ENCODE peak calls at places on chromosomes 1 and 21, in ten cellular contexts. U, L, W, M, K, X, R, G, N and C are unnamed samples.

GRCh38 chr1:180228648-180229482 is 1.2 kb upstream of the LHX4 start:
- DNase-seq in W (peak; percentile 64), X (no peak), R (no peak), K (no peak), L (no peak), M (no peak), U (no peak), N (no peak), G (peak; percentile 68), C (no peak)

GRCh38 chr1:176119549-176119948 is 87.5 kb downstream of the COP1 start:
- DNase-seq in R (no peak), U (no peak), X (no peak), L (no peak), K (no peak), N (no peak), W (no peak), G (peak; percentile 5), M (no peak), C (no peak)

GRCh38 chr1:62271932-62272728 is 47.1 kb downstream of the KANK4 start:
- DNase-seq in W (peak; percentile 47), X (peak; percentile 30), U (no peak), N (no peak), G (no peak), M (no peak), K (no peak), L (no peak), R (peak; percentile 28), C (peak; percentile 45)

GRCh38 chr1:184615301-184615700 is 139.4 kb downstream of the EDEM3 start:
- DNase-seq in K (no peak), L (no peak), X (no peak), N (no peak), G (no peak), U (no peak), R (no peak), M (no peak), W (no peak), C (no peak)

GRCh38 chr1:87449348-87449963 is 120.8 kb downstream of the LMO4 start:
- DNase-seq in L (no peak), W (peak; percentile 40), U (no peak), X (no peak), K (peak; percentile 36), R (no peak), M (no peak), N (no peak), G (no peak), C (peak; percentile 15)

GRCh38 chr1:163980391-163980790 is 578.6 kb upstream of the PBX1 start:
- DNase-seq in G (no peak), L (no peak), M (no peak), K (no peak), R (no peak), W (no peak), N (no peak), X (no peak), U (no peak), C (no peak)

GRCh38 chr1:116895073-116895472 is 14.6 kb upstream of the PTGFRN start:
- DNase-seq in K (no peak), G (no peak), N (no peak), M (no peak), X (no peak), W (no peak), R (no peak), L (no peak), U (no peak), C (no peak)

GRCh38 chr21:26127918-26128317 is 42.7 kb downstream of the APP start:
- DNase-seq in L (peak; percentile 53), G (no peak), M (no peak), W (no peak), K (no peak), R (no peak), X (no peak), U (no peak), N (no peak), C (no peak)

GRCh38 chr1:230068952-230069684 is 2.1 kb downstream of the GALNT2 start:
- DNase-seq in W (peak; percentile 41), R (no peak), X (no peak), N (no peak), K (no peak), G (peak; percentile 31), U (peak; percentile 29), M (no peak), L (no peak), C (no peak)

GRCh38 chr1:190579517-190580193 is 102.0 kb upstream of the BRINP3 start:
- DNase-seq in M (no peak), L (peak; percentile 3), U (no peak), N (no peak), G (no peak), K (no peak), X (no peak), W (no peak), R (no peak), C (no peak)

GRCh38 chr1:145695781-145696629 is 11.2 kb downstream of the PDZK1 start:
- DNase-seq in X (no peak), W (no peak), M (no peak), U (no peak), N (no peak), R (no peak), G (no peak), L (no peak), K (no peak), C (no peak)

GRCh38 chr1:39328722-39329121 is 124.2 kb downstream of the MACF1 start:
- DNase-seq in R (no peak), G (no peak), X (no peak), K (no peak), U (no peak), M (no peak), W (no peak), N (no peak), L (no peak), C (no peak)

GRCh38 chr1:188363943-188364342 is 1535.2 kb downstream of the PLA2G4A start:
- DNase-seq in N (no peak), L (no peak), X (no peak), U (no peak), K (no peak), G (no peak), R (no peak), W (no peak), M (no peak), C (no peak)

GRCh38 chr1:209768354-209768774 is 12.5 kb downstream of the TRAF3IP3 start:
- DNase-seq in U (no peak), L (no peak), N (peak; percentile 45), W (peak; percentile 83), R (no peak), K (no peak), M (no peak), X (no peak), G (no peak), C (peak; percentile 83)

GRCh38 chr1:157090196-157090647 is 9.4 kb downstream of the ETV3L start:
- DNase-seq in G (peak; percentile 87), U (peak; percentile 81), R (peak; percentile 90), N (peak; percentile 74), M (peak; percentile 72), L (peak; percentile 78), K (peak; percentile 84), X (peak; percentile 85), W (peak; percentile 85), C (peak; percentile 94)

GRCh38 chr1:168513656-168514404 is 30.0 kb downstream of the XCL2 start:
- DNase-seq in X (no peak), M (no peak), U (no peak), G (no peak), K (no peak), W (no peak), N (no peak), L (no peak), R (no peak), C (no peak)

GRCh38 chr1:109890115-109890953 is 20.3 kb upstream of the CSF1 start:
- DNase-seq in M (no peak), X (no peak), U (no peak), R (no peak), K (no peak), N (peak; percentile 20), G (no peak), W (peak; percentile 49), L (no peak), C (no peak)

GRCh38 chr1:116919802-116920201 is 10.1 kb downstream of the PTGFRN start:
- DNase-seq in N (no peak), G (no peak), R (no peak), M (no peak), U (no peak), X (no peak), L (no peak), W (no peak), K (no peak), C (no peak)

GRCh38 chr1:40305451-40305850 is 11.6 kb downstream of the COL9A2 start:
- DNase-seq in U (peak; percentile 13), G (no peak), N (no peak), W (no peak), M (no peak), X (no peak), R (no peak), K (no peak), L (no peak), C (no peak)

GRCh38 chr1:41681331-41682136 is 197.1 kb upstream of the EDN2 start:
- DNase-seq in R (no peak), L (peak; percentile 29), G (no peak), U (no peak), X (peak; percentile 50), W (no peak), M (no peak), N (no peak), K (no peak), C (no peak)

GRCh38 chr1:240701412-240701811 is 89.5 kb upstream of the GREM2 start:
- DNase-seq in N (no peak), U (no peak), W (no peak), L (peak; percentile 65), K (no peak), R (no peak), X (no peak), G (no peak), M (no peak), C (no peak)

GRCh38 chr1:197774691-197775281 is 494 bp downstream of the DENND1B start:
- DNase-seq in N (no peak), U (peak; percentile 12), G (peak; percentile 22), X (no peak), K (no peak), M (no peak), L (peak; percentile 53), R (peak; percentile 54), W (peak; percentile 62), C (peak; percentile 71)

GRCh38 chr1:170155055-170155454 is 9.3 kb downstream of the NTMT2 start:
- DNase-seq in W (no peak), M (no peak), R (no peak), K (no peak), L (no peak), G (no peak), U (no peak), N (no peak), X (no peak), C (no peak)

GRCh38 chr1:17984510-17985085 is 123.0 kb upstream of the IGSF21 start:
- DNase-seq in K (no peak), M (no peak), N (no peak), L (no peak), R (peak; percentile 41), W (peak; percentile 46), G (peak; percentile 12), X (peak; percentile 2), U (peak; percentile 31), C (no peak)

GRCh38 chr1:21834666-21835065 is 22.6 kb downstream of the LDLRAD2 start:
- DNase-seq in X (no peak), U (no peak), M (no peak), K (no peak), N (no peak), L (no peak), R (no peak), W (no peak), G (no peak), C (no peak)

GRCh38 chr1:239386453-239387303 is at the start of gene CHRM3:
- DNase-seq in W (no peak), X (no peak), K (no peak), L (peak; percentile 16), M (no peak), G (peak; percentile 58), N (no peak), R (peak; percentile 79), U (no peak), C (no peak)